ENCODE peak calls at places on chromosomes 1 and 21, in nine cellular contexts. B, S, Q, T, A, H, F, W and Z are unnamed samples.

GRCh38 chr1:15948600-15949452 is 27.1 kb downstream of the ZBTB17 start:
- DNase-seq in B (peak; percentile 15), S (peak; percentile 88), Q (no peak), T (no peak), A (peak; percentile 54), H (peak; percentile 87), F (no peak), W (no peak), Z (peak; percentile 98)

GRCh38 chr1:1166642-1167415 is 6.9 kb upstream of the TTLL10 start:
- DNase-seq in B (no peak), S (no peak), Q (no peak), T (no peak), A (no peak), H (no peak), F (no peak), W (no peak), Z (no peak)

GRCh38 chr1:27598902-27599528 is 4.9 kb downstream of the AHDC1 start:
- DNase-seq in B (peak; percentile 66), S (no peak), Q (no peak), T (no peak), A (peak; percentile 50), H (no peak), F (no peak), W (peak; percentile 68), Z (peak; percentile 81)

GRCh38 chr21:34574984-34575529 is 39.9 kb downstream of the RCAN1 start:
- DNase-seq in B (no peak), S (no peak), Q (no peak), T (no peak), A (no peak), H (no peak), F (no peak), W (no peak), Z (no peak)

GRCh38 chr1:207805841-207806421 is 54.1 kb downstream of the CD46 start:
- DNase-seq in B (no peak), S (peak; percentile 96), Q (no peak), T (no peak), A (peak; percentile 81), H (peak; percentile 75), F (no peak), W (peak; percentile 51), Z (peak; percentile 98)

GRCh38 chr21:42637602-42638041 is 15.8 kb upstream of the PDE9A start:
- DNase-seq in B (no peak), S (no peak), Q (no peak), T (no peak), A (no peak), H (no peak), F (no peak), W (no peak), Z (no peak)

GRCh38 chr1:115332813-115333608 is 5.0 kb downstream of the NGF start:
- DNase-seq in B (no peak), S (peak; percentile 91), Q (no peak), T (no peak), A (no peak), H (peak; percentile 74), F (no peak), W (no peak), Z (peak; percentile 84)

GRCh38 chr1:184773762-184774320 is 19.2 kb upstream of the EDEM3 start:
- DNase-seq in B (no peak), S (no peak), Q (no peak), T (no peak), A (peak; percentile 80), H (no peak), F (no peak), W (no peak), Z (no peak)

GRCh38 chr1:2086446-2087082 is 36.4 kb downstream of the PRKCZ start:
- DNase-seq in B (no peak), S (no peak), Q (no peak), T (no peak), A (no peak), H (no peak), F (no peak), W (no peak), Z (no peak)